ENCODE peak calls at places on chromosomes 11 and 22, in six cellular contexts. One of them, this sample, is unnamed.

GRCh38 chr11:44094260-44094868 is 1.1 kb upstream of the EXT2 start:
- DNase-seq in transverse colon: peak; percentile 87
- DNase-seq in A549: peak; percentile 87
- DNase-seq in H1: no peak
- DNase-seq in stomach: peak; percentile 86
- DNase-seq in tibial nerve: peak; percentile 77
- DNase-seq in this sample: no peak

GRCh38 chr11:123475478-123475877 is 45.4 kb downstream of the GRAMD1B start:
- DNase-seq in transverse colon: no peak
- DNase-seq in H1: no peak
- DNase-seq in tibial nerve: no peak
- DNase-seq in A549: peak; percentile 22
- DNase-seq in stomach: no peak
- DNase-seq in this sample: no peak

GRCh38 chr11:7321708-7322448 is 70.2 kb downstream of the SYT9 start:
- DNase-seq in H1: no peak
- DNase-seq in A549: no peak
- DNase-seq in stomach: no peak
- DNase-seq in tibial nerve: no peak
- DNase-seq in transverse colon: no peak
- DNase-seq in this sample: no peak

GRCh38 chr11:104899226-104899625 is 966 bp upstream of the CASP12 start:
- DNase-seq in tibial nerve: no peak
- DNase-seq in A549: no peak
- DNase-seq in stomach: no peak
- DNase-seq in transverse colon: no peak
- DNase-seq in H1: no peak
- DNase-seq in this sample: no peak

GRCh38 chr11:73139476-73140198 is 2.5 kb downstream of the FCHSD2 start:
- DNase-seq in A549: no peak
- DNase-seq in H1: no peak
- DNase-seq in tibial nerve: no peak
- DNase-seq in stomach: no peak
- DNase-seq in transverse colon: no peak
- DNase-seq in this sample: no peak

GRCh38 chr11:114059984-114060401 is 482 bp downstream of the ZBTB16 start:
- DNase-seq in transverse colon: peak; percentile 49
- DNase-seq in stomach: peak; percentile 55
- DNase-seq in A549: no peak
- DNase-seq in H1: no peak
- DNase-seq in tibial nerve: no peak
- DNase-seq in this sample: no peak

GRCh38 chr22:30044369-30044768 is 35.9 kb upstream of the HORMAD2 start:
- DNase-seq in stomach: peak; percentile 43
- DNase-seq in tibial nerve: no peak
- DNase-seq in A549: no peak
- DNase-seq in transverse colon: peak; percentile 68
- DNase-seq in H1: no peak
- DNase-seq in this sample: no peak

GRCh38 chr11:44133335-44133946 is 38.0 kb downstream of the EXT2 start:
- DNase-seq in tibial nerve: no peak
- DNase-seq in transverse colon: no peak
- DNase-seq in stomach: no peak
- DNase-seq in H1: no peak
- DNase-seq in A549: peak; percentile 23
- DNase-seq in this sample: no peak

GRCh38 chr11:65427691-65428577 is 5.3 kb downstream of the NEAT1 start:
- DNase-seq in tibial nerve: no peak
- DNase-seq in H1: no peak
- DNase-seq in A549: no peak
- DNase-seq in transverse colon: peak; percentile 69
- DNase-seq in stomach: peak; percentile 64
- DNase-seq in this sample: no peak

GRCh38 chr11:17610402-17610894 is 63.4 kb downstream of the OTOG start:
- DNase-seq in H1: no peak
- DNase-seq in tibial nerve: no peak
- DNase-seq in stomach: no peak
- DNase-seq in transverse colon: no peak
- DNase-seq in A549: no peak
- DNase-seq in this sample: peak; percentile 88

GRCh38 chr11:117458275-117459120 is 130.8 kb downstream of the CEP164 start:
- DNase-seq in transverse colon: no peak
- DNase-seq in tibial nerve: no peak
- DNase-seq in H1: no peak
- DNase-seq in A549: no peak
- DNase-seq in stomach: no peak
- DNase-seq in this sample: no peak

GRCh38 chr11:44607987-44608386 is 42.5 kb downstream of the CD82 start:
- DNase-seq in H1: no peak
- DNase-seq in tibial nerve: no peak
- DNase-seq in stomach: no peak
- DNase-seq in transverse colon: no peak
- DNase-seq in A549: no peak
- DNase-seq in this sample: no peak

GRCh38 chr11:1435820-1436467 is 46.2 kb downstream of the BRSK2 start:
- DNase-seq in H1: no peak
- DNase-seq in tibial nerve: no peak
- DNase-seq in transverse colon: no peak
- DNase-seq in stomach: no peak
- DNase-seq in A549: peak; percentile 52
- DNase-seq in this sample: no peak

GRCh38 chr11:128936546-128937275 is 6.0 kb downstream of the TP53AIP1 start:
- DNase-seq in stomach: no peak
- DNase-seq in transverse colon: no peak
- DNase-seq in tibial nerve: no peak
- DNase-seq in H1: peak; percentile 39
- DNase-seq in A549: no peak
- DNase-seq in this sample: no peak

GRCh38 chr11:33329705-33330329 is 72.6 kb downstream of the HIPK3 start:
- DNase-seq in H1: no peak
- DNase-seq in transverse colon: peak; percentile 50
- DNase-seq in stomach: peak; percentile 55
- DNase-seq in tibial nerve: no peak
- DNase-seq in A549: peak; percentile 44
- DNase-seq in this sample: no peak

GRCh38 chr22:41702763-41703162 is 3.5 kb downstream of the MEI1 start:
- DNase-seq in transverse colon: no peak
- DNase-seq in A549: no peak
- DNase-seq in tibial nerve: no peak
- DNase-seq in stomach: no peak
- DNase-seq in H1: no peak
- DNase-seq in this sample: no peak

DNA sequence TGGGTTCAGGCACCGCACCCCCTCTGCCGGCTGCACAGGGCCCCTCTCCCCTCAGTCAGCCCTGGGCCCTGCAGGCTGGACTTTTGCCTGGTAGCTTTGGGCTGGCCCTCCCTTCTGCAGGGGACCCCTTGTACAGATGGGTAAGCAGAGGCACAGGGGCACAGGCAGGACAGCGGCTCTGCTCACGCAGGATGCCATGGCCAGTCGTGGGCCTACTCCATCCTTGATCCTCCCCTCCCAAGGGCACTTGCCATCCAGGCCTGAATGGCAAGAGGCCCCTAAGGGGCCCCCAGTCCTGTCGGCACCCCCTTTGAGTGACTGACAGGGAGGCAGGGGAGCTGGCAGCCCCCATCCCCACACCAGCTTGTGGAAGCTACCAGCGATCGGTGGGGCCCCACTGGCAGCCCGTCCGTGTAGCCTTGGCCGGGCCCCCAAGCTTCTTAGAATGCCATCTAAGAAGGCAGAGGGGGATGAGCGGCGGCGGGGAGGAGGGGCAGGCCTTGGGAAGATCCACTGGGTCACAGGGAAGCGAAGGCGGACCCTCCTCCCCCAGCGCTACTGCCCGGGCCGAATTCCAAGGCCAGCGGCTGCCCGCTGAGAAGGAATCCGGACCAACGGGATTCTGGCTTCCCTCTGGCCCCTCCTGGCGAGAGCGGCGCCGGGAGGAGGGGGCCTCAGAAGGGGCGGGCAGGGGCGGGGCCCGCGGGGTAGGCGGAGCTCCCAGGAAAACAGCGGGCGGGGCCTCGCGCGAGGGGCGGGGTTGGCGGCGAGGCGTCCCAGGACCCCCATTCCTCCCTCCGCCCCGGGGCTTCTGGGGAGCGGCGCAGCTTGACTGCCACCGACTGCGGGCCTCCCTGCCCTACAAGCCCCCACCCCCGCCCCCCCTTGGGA is 6.8 kb upstream of the CHKA start:
- DNase-seq in stomach: peak; percentile 90
- DNase-seq in A549: no peak
- DNase-seq in transverse colon: peak; percentile 50
- DNase-seq in tibial nerve: no peak
- DNase-seq in H1: peak; percentile 94
- DNase-seq in this sample: no peak
- TF ChIP-seq EP300 in stomach: no peak
- TF ChIP-seq EP300 in A549: no peak
- TF ChIP-seq EP300 in transverse colon: no peak
- TF ChIP-seq EP300 in tibial nerve: no peak
- TF ChIP-seq EP300 in H1: peak; percentile 94
- TF ChIP-seq EP300 in this sample: no peak

DNA sequence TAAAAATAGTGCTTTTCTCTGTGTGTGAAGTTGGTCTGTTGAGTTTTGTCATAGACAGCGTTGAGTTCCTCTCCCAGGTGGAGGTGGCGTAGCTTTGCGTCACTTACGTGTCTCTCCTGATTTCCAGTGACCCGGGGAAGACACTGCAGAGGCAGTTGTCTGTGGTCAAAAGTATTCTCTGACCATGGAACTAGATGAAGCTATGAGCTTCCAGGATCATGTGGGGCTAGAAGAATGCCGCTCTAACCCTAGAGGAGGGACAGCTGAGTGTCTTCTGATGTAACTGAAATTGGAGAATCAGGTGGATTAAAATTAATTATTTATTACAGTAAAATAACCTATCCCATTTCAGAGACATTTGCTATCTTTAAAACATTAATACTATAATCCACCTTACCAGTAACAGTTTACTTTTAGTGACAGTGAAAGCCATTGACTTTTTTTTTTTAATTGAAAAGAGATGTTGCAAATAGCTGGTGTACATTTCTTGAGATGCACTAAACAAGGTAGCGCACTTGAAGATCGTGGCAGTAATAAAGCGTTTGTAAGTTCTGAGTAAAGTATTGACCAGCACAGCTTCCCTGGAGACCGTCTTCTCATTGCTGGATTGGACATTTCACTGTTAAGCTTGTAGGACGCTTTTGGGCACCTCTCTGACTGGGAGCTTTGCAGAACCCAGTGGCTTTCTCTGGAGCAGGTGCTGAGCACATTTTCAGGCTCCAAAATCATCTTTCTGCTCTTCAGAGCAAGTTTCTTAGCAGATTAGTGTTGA is 9.7 kb downstream of the CAT start:
- DNase-seq in tibial nerve: no peak
- DNase-seq in A549: no peak
- DNase-seq in transverse colon: no peak
- DNase-seq in stomach: no peak
- DNase-seq in H1: no peak
- DNase-seq in this sample: no peak
- H3K4me1 ChIP-seq in tibial nerve: peaks cover 9% of the 10 kb centered on the region
- H3K4me1 ChIP-seq in A549: no peaks in the 10 kb centered on the region
- H3K4me1 ChIP-seq in transverse colon: peaks cover 14% of the 10 kb centered on the region
- H3K4me1 ChIP-seq in stomach: no peaks in the 10 kb centered on the region
- H3K4me1 ChIP-seq in H1: no peaks in the 10 kb centered on the region
- H3K4me1 ChIP-seq in this sample: no peaks in the 10 kb centered on the region

DNA sequence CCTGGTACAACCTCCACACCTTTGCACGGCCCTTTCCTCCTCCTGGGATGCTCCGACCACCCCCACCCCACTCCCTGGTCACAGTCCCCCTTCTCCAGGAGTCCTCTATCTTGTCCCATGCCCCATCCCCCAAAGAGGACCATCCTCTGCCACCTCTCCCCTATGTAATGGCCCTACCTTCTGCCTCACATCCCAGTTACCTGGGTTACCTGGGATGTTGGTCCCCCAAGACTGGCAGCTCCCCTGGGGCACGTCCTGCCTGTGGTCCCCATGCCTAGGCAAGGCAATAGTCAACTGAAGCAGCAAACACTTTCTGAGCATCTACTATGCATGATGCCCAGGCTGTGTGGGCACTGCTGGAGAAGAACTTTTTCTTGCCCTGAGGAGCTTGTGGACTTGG is 8.7 kb downstream of the ACTN3 start:
- DNase-seq in transverse colon: no peak
- DNase-seq in A549: no peak
- DNase-seq in stomach: no peak
- DNase-seq in H1: no peak
- DNase-seq in tibial nerve: no peak
- DNase-seq in this sample: no peak
- H3K9me3 ChIP-seq in transverse colon: no peaks in the 10 kb centered on the region
- H3K9me3 ChIP-seq in A549: no peaks in the 10 kb centered on the region
- H3K9me3 ChIP-seq in stomach: no peaks in the 10 kb centered on the region
- H3K9me3 ChIP-seq in H1: no peaks in the 10 kb centered on the region
- H3K9me3 ChIP-seq in tibial nerve: no peaks in the 10 kb centered on the region
- H3K9me3 ChIP-seq in this sample: no peaks in the 10 kb centered on the region

DNA sequence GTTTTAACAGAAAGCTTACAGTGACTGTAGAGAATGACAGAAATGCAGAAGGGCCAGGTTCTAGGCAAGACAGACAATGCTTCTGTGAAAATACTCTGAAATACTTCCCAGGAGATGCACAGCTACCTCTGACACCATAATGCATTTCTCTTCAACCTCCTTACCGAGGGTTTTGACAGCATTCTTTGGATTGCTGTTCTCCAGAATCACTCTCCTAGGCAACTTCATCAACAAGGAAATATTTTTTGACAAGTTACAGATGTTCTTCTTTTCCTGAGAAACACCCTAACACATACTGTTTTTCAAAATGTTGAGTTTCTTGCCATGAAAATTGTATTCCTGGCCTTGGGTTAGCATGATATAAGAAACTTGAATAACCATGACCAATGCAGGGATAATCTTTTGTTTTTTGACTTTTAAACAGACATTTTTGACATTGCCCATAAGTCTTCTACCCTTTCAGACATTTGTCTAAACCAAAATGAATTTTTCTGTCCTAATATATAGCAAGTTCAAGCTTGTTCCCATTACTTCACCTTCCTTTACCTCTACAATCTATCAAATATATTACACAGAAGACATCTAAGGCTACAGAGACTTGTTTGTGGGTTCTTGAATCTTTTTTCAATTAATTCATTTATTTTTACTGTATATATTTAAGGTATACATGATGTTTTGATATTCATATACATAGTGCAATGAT is 108.1 kb downstream of the CCDC34 start:
- DNase-seq in H1: no peak
- DNase-seq in transverse colon: no peak
- DNase-seq in stomach: no peak
- DNase-seq in tibial nerve: no peak
- DNase-seq in A549: no peak
- DNase-seq in this sample: no peak
- TF ChIP-seq EP300 in H1: no peak
- TF ChIP-seq EP300 in transverse colon: no peak
- TF ChIP-seq EP300 in stomach: no peak
- TF ChIP-seq EP300 in tibial nerve: no peak
- TF ChIP-seq EP300 in A549: no peak
- TF ChIP-seq EP300 in this sample: no peak